ENCODE peak calls at places on chromosome 10, in seven cellular contexts. D, V, X, Q, E, G and B are unnamed samples.

GRCh38 chr10:66242885-66243284 is 683.0 kb upstream of the LRRTM3 start:
- DNase-seq in Q (no peak), G (no peak), D (no peak), E (no peak), X (no peak), V (no peak), B (no peak)

GRCh38 chr10:129744896-129745750 is 219.0 kb downstream of the EBF3 start:
- DNase-seq in E (no peak), X (no peak), V (no peak), G (no peak), Q (no peak), D (no peak), B (no peak)

GRCh38 chr10:68516766-68517165 is 10.6 kb downstream of the SLC25A16 start:
- DNase-seq in D (no peak), X (no peak), V (no peak), Q (no peak), G (no peak), E (no peak), B (no peak)

GRCh38 chr10:128784444-128784843 is 658.2 kb upstream of the MKI67 start:
- DNase-seq in D (no peak), Q (no peak), V (no peak), G (no peak), E (no peak), X (no peak), B (no peak)

GRCh38 chr10:99394761-99395386 is 35.5 kb downstream of the GOT1 start:
- DNase-seq in V (no peak), X (peak), Q (no peak), E (no peak), D (no peak), G (no peak), B (no peak)

GRCh38 chr10:23157691-23158369 is 34.3 kb upstream of the PTF1A start:
- DNase-seq in G (no peak), D (peak), X (peak), E (peak), V (peak), Q (no peak), B (no peak)

GRCh38 chr10:70967591-70968588 is 79.5 kb upstream of the PCBD1 start:
- DNase-seq in D (peak), E (no peak), V (no peak), G (no peak), Q (no peak), X (no peak), B (no peak)

GRCh38 chr10:63544418-63544817 is 23.2 kb downstream of the REEP3 start:
- DNase-seq in E (no peak), Q (no peak), G (no peak), D (no peak), V (no peak), X (no peak), B (no peak)

GRCh38 chr10:69639291-69640195 is 9.5 kb downstream of the FAM241B start:
- DNase-seq in Q (peak), D (peak), E (peak), G (peak), X (peak), V (peak), B (peak)

GRCh38 chr10:33349273-33349672 is 14.8 kb upstream of the NRP1 start:
- DNase-seq in Q (no peak), G (no peak), E (no peak), V (no peak), D (no peak), X (no peak), B (no peak)

GRCh38 chr10:127149613-127150081 is 46.7 kb downstream of the INSYN2A start:
- DNase-seq in V (no peak), G (no peak), Q (no peak), X (no peak), D (no peak), E (no peak), B (no peak)

GRCh38 chr10:43037440-43037839 is 39.4 kb upstream of the RET start:
- DNase-seq in G (no peak), X (no peak), D (no peak), E (no peak), Q (no peak), V (no peak), B (no peak)

GRCh38 chr10:120145107-120145506 is 252.6 kb downstream of the SEC23IP start:
- DNase-seq in G (no peak), V (no peak), Q (no peak), D (no peak), X (no peak), E (no peak), B (no peak)

GRCh38 chr10:1255166-1255565 is 199.0 kb downstream of the WDR37 start:
- DNase-seq in V (no peak), E (no peak), G (no peak), D (no peak), Q (no peak), X (no peak), B (no peak)

GRCh38 chr10:71392791-71393781 is 3.6 kb upstream of the CDH23 start:
- DNase-seq in D (no peak), G (no peak), E (no peak), Q (no peak), V (no peak), X (no peak), B (no peak)

GRCh38 chr10:114271779-114272167 is 32.7 kb downstream of the VWA2 start:
- DNase-seq in D (peak), G (peak), Q (no peak), V (peak), X (peak), E (no peak), B (no peak)

GRCh38 chr10:91378061-91378460 is 32.1 kb upstream of the HECTD2 start:
- DNase-seq in X (peak), D (peak), Q (no peak), E (no peak), G (no peak), V (no peak), B (peak)

GRCh38 chr10:131230641-131231322 is 80.7 kb downstream of the TCERG1L start:
- DNase-seq in G (no peak), X (no peak), Q (peak), V (no peak), E (no peak), D (no peak), B (no peak)

GRCh38 chr10:121774813-121775212 is 153.0 kb downstream of the ATE1 start:
- DNase-seq in G (no peak), D (peak), V (no peak), X (no peak), Q (no peak), E (no peak), B (no peak)

GRCh38 chr10:131854579-131855335 is 46.1 kb upstream of the PPP2R2D start:
- DNase-seq in E (no peak), G (no peak), Q (no peak), V (no peak), D (no peak), X (no peak), B (no peak)

GRCh38 chr10:22655312-22655973 is 58.9 kb downstream of the PIP4K2A start:
- DNase-seq in G (no peak), Q (no peak), V (peak), X (peak), E (no peak), D (peak), B (peak)

GRCh38 chr10:92452313-92452712 is 121.6 kb downstream of the IDE start:
- DNase-seq in G (no peak), E (no peak), X (no peak), V (no peak), Q (no peak), D (no peak), B (no peak)

GRCh38 chr10:10475812-10476211 is 541.9 kb upstream of the CELF2 start:
- DNase-seq in X (no peak), Q (no peak), D (no peak), G (no peak), E (no peak), V (no peak), B (no peak)

GRCh38 chr10:2980791-2981360 is 86.5 kb upstream of the PFKP start:
- DNase-seq in D (peak), E (no peak), X (peak), Q (no peak), V (no peak), G (no peak), B (no peak)

GRCh38 chr10:84328303-84329093 is at the start of gene CCSER2:
- DNase-seq in E (peak), V (peak), X (peak), G (peak), D (peak), Q (peak), B (peak)

GRCh38 chr10:14579405-14579804 is 195.3 kb downstream of the FAM107B start:
- DNase-seq in V (no peak), G (no peak), D (no peak), X (no peak), E (no peak), Q (no peak), B (no peak)

GRCh38 chr10:84574101-84574500 is 245.7 kb downstream of the CCSER2 start:
- DNase-seq in Q (no peak), D (no peak), E (no peak), G (no peak), V (no peak), X (peak), B (no peak)

GRCh38 chr10:109922976-109923921 is at the start of gene XPNPEP1:
- DNase-seq in Q (peak), X (peak), G (peak), V (peak), E (peak), D (peak), B (peak)

GRCh38 chr10:16689227-16689626 is 128.0 kb downstream of the RSU1 start:
- DNase-seq in G (no peak), V (no peak), E (no peak), Q (no peak), X (no peak), D (no peak), B (no peak)

GRCh38 chr10:86871563-86872183 is 85.7 kb downstream of the MMRN2 start:
- DNase-seq in E (no peak), Q (no peak), X (no peak), V (no peak), G (peak), D (no peak), B (no peak)

GRCh38 chr10:124152139-124152780 is 58.9 kb upstream of the CHST15 start:
- DNase-seq in E (no peak), D (peak), Q (peak), G (peak), X (peak), V (peak), B (no peak)

GRCh38 chr10:124903119-124903518 is 38.8 kb upstream of the ZRANB1 start:
- DNase-seq in V (no peak), Q (no peak), X (no peak), D (no peak), G (no peak), E (no peak), B (no peak)

GRCh38 chr10:133174689-133175263 is 14.8 kb downstream of the KNDC1 start:
- DNase-seq in D (no peak), G (no peak), Q (no peak), E (no peak), X (no peak), V (no peak), B (no peak)

GRCh38 chr10:82826132-82826531 is 951.1 kb downstream of the NRG3 start:
- DNase-seq in Q (no peak), D (peak), X (peak), V (no peak), E (no peak), G (no peak), B (no peak)

GRCh38 chr10:110032801-110033723 is 25.3 kb downstream of the ADD3 start:
- DNase-seq in D (no peak), V (no peak), G (no peak), X (no peak), E (peak), Q (no peak), B (no peak)

GRCh38 chr10:86105181-86105580 is 261.4 kb downstream of the GRID1 start:
- DNase-seq in X (no peak), E (no peak), V (no peak), G (no peak), D (no peak), Q (no peak), B (no peak)

GRCh38 chr10:80535671-80536360 is 1.9 kb upstream of the SH2D4B start:
- DNase-seq in E (peak), V (peak), G (peak), D (no peak), Q (peak), X (peak), B (peak)

GRCh38 chr10:17226891-17227303 is 1.1 kb upstream of the VIM start:
- DNase-seq in V (no peak), Q (no peak), D (no peak), G (no peak), X (no peak), E (no peak), B (no peak)

GRCh38 chr10:122279725-122280141 is 8.6 kb downstream of the BTBD16 start:
- DNase-seq in E (peak), X (peak), V (peak), Q (no peak), G (peak), D (peak), B (no peak)

DNA sequence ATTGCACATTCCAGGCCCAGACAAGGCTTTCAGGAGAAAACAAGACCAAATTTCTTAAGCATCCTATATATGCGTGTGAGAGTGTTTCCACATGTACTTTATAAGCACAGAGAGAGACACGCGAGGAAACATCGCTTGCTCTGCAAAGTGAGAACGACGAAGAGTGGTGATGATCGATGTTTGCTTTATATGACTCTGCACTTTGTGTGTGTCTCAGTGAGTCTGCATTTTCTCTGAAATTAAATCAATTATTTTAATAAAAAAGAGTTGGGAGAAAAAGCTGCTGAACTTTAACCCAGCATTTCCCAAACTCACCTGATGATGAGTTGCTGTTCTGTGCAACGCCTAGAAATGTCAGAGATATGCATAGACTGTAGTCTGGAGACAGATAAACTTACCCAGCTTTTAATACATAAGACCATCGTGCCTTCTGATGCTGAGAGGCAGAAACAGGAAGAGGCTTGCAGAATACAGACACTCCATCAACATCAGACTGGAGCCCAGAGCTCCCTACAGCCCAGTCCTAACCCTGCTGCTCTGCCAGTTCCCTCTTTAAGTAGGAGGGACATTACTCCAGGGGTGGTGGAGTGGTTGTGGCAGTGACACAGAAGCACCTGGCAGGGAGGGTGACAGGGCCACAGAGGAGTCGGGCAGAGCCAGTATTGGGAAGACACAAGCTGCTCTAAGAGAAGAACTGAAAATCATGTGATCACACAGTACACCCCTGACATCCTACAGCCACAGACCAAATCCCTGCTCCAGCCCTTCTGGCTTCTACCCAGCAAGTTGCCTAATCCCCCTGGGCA is 61.5 kb upstream of the ZMIZ1 start:
- DNase-seq in V (no peak), X (no peak), G (no peak), E (no peak), Q (no peak), D (peak), B (no peak)
- H3K27ac ChIP-seq in V (no peak), X (no peak), G (no peak), E (no peak), Q (no peak), D (no peak), B (no peak)

GRCh38 chr10:5828725-5829124 is 15.5 kb upstream of the GDI2 start:
- DNase-seq in Q (no peak), X (no peak), G (no peak), V (no peak), D (no peak), E (no peak), B (no peak)
- H3K27ac ChIP-seq in Q (no peak), X (no peak), G (no peak), V (no peak), D (no peak), E (no peak), B (no peak)

GRCh38 chr10:62043493-62043938 is 142.0 kb downstream of the ARID5B start:
- DNase-seq in V (no peak), E (no peak), Q (no peak), X (no peak), G (no peak), D (peak), B (no peak)
- H3K27ac ChIP-seq in V (peak), E (no peak), Q (no peak), X (peak), G (no peak), D (peak), B (peak)

DNA sequence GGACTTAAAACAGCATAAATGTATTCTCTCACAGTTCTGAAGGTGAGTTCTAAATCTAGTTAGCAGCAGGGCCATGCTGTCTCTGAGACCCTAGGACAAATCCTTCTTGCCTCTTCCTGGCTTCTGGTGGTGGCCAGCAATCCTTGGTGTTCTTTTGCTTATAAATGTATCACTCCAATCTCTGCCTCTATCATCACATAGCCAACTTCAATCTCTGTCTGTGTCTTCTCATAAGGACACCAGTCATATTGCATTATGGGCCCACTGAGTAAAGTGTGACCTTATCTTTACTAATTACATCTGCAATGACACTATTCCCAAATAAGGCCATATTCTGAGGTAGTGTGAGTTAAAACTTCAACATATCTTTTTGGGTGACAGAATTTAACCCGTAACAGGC is 778.9 kb downstream of the KCNMA1 start:
- DNase-seq in E (no peak), V (no peak), G (no peak), D (no peak), Q (no peak), X (no peak), B (no peak)
- H3K27ac ChIP-seq in E (no peak), V (no peak), G (no peak), D (no peak), Q (no peak), X (no peak), B (no peak)

GRCh38 chr10:29590598-29591415 is 44.0 kb downstream of the SVIL start:
- DNase-seq in Q (no peak), X (peak), E (no peak), V (peak), D (peak), G (no peak), B (peak)
- H3K27ac ChIP-seq in Q (peak), X (peak), E (peak), V (peak), D (peak), G (peak), B (no peak)

GRCh38 chr10:112349521-112350085 is 24.3 kb upstream of the ACSL5 start:
- DNase-seq in X (no peak), D (no peak), G (no peak), Q (no peak), V (no peak), E (no peak), B (no peak)
- H3K27ac ChIP-seq in X (no peak), D (no peak), G (no peak), Q (no peak), V (no peak), E (no peak), B (no peak)